ENCODE peak calls at places on chromosomes 1 and 21, in four cellular contexts. E is stomach, L is ovary, R is spleen. M is an unnamed sample. For H3K9me3, the result is how much of the 10 kb centered on the place peaks cover.

GRCh38 chr1:8604041-8604942 is 213.1 kb downstream of the RERE start:
- DNase-seq in E (no peak), L (no peak), R (no peak), M (no peak)

GRCh38 chr1:62407398-62408009 is 29.3 kb upstream of the USP1 start:
- DNase-seq in E (no peak), L (no peak), R (no peak), M (no peak)

GRCh38 chr1:201251851-201252430 is 31.4 kb upstream of the PKP1 start:
- DNase-seq in E (no peak), L (no peak), R (no peak), M (peak)

GRCh38 chr1:109885589-109885988 is 25.1 kb upstream of the CSF1 start:
- DNase-seq in E (no peak), L (no peak), R (no peak), M (no peak)

GRCh38 chr1:226639631-226640061 is 91.1 kb downstream of the STUM start:
- DNase-seq in E (no peak), L (peak), R (peak), M (no peak)

GRCh38 chr1:70922196-70922595 is 125.4 kb downstream of the PTGER3 start:
- DNase-seq in E (no peak), L (no peak), R (no peak), M (no peak)

GRCh38 chr1:94068831-94069648 is 51.9 kb downstream of the ABCA4 start:
- DNase-seq in E (peak), L (no peak), R (no peak), M (no peak)

GRCh38 chr1:55214214-55214902 is 806 bp downstream of the USP24 start:
- DNase-seq in E (peak), L (peak), R (peak), M (no peak)

GRCh38 chr1:24294228-24294672 is 24.9 kb upstream of the GRHL3 start:
- DNase-seq in E (no peak), L (peak), R (no peak), M (no peak)

GRCh38 chr1:90713741-90714509 is 3.2 kb downstream of the BARHL2 start:
- DNase-seq in E (no peak), L (no peak), R (no peak), M (peak)

GRCh38 chr21:37028579-37028978 is 22.1 kb downstream of the RIPPLY3 start:
- DNase-seq in E (no peak), L (no peak), R (no peak), M (no peak)

GRCh38 chr1:87595384-87595781 is 266.7 kb downstream of the LMO4 start:
- DNase-seq in E (no peak), L (no peak), R (no peak), M (no peak)

GRCh38 chr1:92486251-92487077 is at the start of gene GFI1:
- DNase-seq in E (peak), L (no peak), R (peak), M (no peak)

GRCh38 chr1:171310661-171311087 is 3.3 kb upstream of the FMO4 start:
- DNase-seq in E (no peak), L (no peak), R (no peak), M (peak)

GRCh38 chr1:5768014-5768413 is 224.2 kb downstream of the NPHP4 start:
- DNase-seq in E (no peak), L (no peak), R (peak), M (no peak)

GRCh38 chr1:203163891-203164635 is 11.6 kb downstream of the MYBPH start:
- DNase-seq in E (no peak), L (no peak), R (no peak), M (no peak)

GRCh38 chr21:34333150-34333739 is 30.6 kb upstream of the KCNE2 start:
- DNase-seq in E (no peak), L (no peak), R (no peak), M (no peak)

GRCh38 chr21:38277501-38278111 is 20.8 kb downstream of the KCNJ15 start:
- DNase-seq in E (no peak), L (peak), R (no peak), M (no peak)

GRCh38 chr1:37513795-37514349 is 694 bp downstream of the MEAF6 start:
- DNase-seq in E (peak), L (peak), R (peak), M (no peak)

GRCh38 chr1:21909787-21910503 is 27.2 kb downstream of the HSPG2 start:
- DNase-seq in E (no peak), L (peak), R (no peak), M (no peak)

GRCh38 chr1:229340496-229340895 is 2.4 kb downstream of the CCSAP start:
- DNase-seq in E (no peak), L (no peak), R (no peak), M (no peak)

GRCh38 chr1:181442181-181442525 is 41.2 kb upstream of the CACNA1E start:
- DNase-seq in E (no peak), L (no peak), R (no peak), M (no peak)
- H3K9me3 ChIP-seq in E (under half), L (under half), R (under half), M (under half)

DNA sequence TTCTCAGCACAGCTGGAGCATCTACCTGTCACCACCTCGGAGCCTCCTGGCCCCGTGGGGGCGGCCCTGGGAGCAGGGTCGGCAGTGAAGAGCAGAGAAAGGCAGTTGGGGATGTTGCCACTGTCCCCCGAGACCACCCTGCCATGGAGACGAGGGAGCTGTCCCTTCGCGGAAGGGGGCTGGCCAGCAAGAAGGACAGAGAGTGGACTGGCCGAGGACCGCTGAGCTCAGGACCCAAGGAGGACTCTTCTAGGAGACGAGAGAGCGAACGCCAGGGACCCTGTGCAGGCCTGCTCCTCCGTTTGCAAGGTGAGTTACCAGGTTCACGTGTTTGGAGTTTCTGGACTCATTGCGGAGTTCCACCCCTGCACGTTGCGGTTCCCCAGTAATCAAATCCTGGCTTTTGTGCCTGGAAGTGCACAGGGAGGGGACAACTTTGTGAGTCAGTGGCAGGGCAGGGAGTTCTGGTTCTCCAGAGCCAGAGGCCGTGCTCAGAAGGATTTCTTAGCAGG is 5.6 kb upstream of the POFUT2 start:
- DNase-seq in E (peak), L (peak), R (no peak), M (no peak)
- TF ChIP-seq POLR2A in E (no peak), L (no peak), R (no peak), M (no peak)

DNA sequence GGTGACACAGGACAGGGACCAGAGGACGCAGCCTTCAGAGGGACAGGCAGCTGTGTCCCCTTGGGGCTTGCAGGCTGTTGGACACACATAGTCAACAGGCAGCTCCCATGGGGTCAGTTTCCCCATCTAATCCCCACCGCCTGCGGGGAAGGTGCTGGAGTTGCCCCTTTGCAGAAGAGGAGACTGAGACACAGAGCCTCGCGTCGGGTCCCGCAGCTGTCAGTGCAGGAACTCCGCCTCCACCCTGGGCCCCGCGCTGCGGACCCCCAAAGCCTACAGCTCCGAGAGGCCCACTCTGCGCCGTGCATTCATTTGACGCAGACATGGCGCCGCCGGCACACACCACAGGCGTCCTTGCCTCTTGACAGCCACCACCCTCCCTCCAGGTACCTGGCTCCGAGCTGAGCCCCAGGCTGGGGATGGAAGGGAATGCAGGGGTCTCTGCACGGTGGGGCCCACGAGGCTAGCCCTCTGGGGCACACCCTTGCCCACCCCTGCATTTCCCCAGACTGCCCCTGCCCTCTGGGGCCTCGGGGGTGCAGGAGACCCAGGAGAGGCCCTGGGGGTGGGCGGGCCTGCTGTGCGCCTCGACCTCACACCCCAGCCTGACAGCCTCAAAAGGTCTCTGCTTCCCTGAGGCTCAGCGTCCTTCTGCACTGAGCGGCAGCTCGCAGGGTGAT is 88.5 kb upstream of the ACTRT2 start:
- DNase-seq in E (no peak), L (no peak), R (peak), M (no peak)
- H3K9me3 ChIP-seq in E (under half), L (under half), R (under half), M (under half)

GRCh38 chr1:108747128-108747827 is 804 bp downstream of the STXBP3 start:
- DNase-seq in E (peak), L (peak), R (peak), M (peak)
- TF ChIP-seq POLR2A in E (peak), L (peak), R (no peak), M (peak)

GRCh38 chr1:76607712-76608111 is 259.6 kb upstream of the ST6GALNAC5 start:
- DNase-seq in E (no peak), L (no peak), R (no peak), M (no peak)

GRCh38 chr1:76611782-76612445 is 255.4 kb upstream of the ST6GALNAC5 start:
- DNase-seq in E (no peak), L (no peak), R (no peak), M (no peak)
- H3K9me3 ChIP-seq in E (under half), L (under half), R (under half), M (under half)

GRCh38 chr1:44776749-44777068 is 1.4 kb downstream of the RPS8 start:
- DNase-seq in E (no peak), L (no peak), R (peak), M (no peak)

GRCh38 chr1:44777547-44777946 is 2.2 kb downstream of the RPS8 start:
- DNase-seq in E (no peak), L (no peak), R (peak), M (no peak)

GRCh38 chr1:44780583-44781121 is 5.3 kb downstream of the RPS8 start:
- DNase-seq in E (no peak), L (no peak), R (peak), M (no peak)

GRCh38 chr1:44777969-44778635 is 2.8 kb downstream of the RPS8 start:
- DNase-seq in E (no peak), L (no peak), R (peak), M (no peak)

DNA sequence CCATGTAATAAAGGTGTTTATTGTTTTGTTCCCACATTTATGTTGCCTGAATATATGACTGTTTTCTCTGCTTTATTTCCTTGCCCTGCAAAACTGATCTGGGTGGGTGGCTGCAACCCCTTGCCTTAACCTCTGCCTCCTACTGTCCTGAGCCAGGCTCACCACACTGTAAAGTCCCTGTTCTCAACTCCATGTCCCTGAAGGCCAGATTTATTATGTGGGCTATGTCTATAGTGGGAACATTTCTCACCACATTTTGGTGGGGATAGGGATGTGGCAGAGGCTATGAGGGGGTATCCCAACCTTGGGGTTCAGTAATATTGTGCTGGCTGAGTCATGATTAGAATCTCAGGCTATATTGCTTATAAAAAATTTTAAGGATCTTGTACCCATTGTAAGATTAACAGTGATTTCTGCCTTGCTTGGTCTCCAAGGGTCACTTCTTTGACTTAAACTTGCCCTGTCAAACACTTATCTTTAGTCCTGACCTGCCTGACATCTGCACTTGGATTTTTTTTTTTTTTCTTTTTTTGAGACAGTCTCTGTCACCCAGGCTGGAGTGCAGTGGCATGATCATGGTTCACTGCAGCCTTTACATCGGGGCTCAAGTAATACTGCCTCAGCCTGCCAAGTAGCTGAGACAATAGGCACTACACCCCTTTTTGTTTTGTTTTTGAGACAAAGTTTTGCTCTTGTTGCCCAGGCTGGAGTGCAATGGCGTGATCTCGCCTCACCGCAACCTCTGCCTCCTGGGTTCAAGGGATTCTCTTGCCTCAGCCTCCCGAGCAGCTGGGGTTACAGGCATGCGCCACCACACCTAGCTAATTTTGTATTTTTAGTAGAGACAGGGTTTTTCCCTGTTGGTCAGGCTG is 3.6 kb downstream of the RPS8 start:
- DNase-seq in E (no peak), L (no peak), R (no peak), M (no peak)
- TF ChIP-seq POLR2A in E (no peak), L (no peak), R (no peak), M (no peak)

GRCh38 chr1:115810609-115811008 is 30.3 kb downstream of the NHLH2 start:
- DNase-seq in E (no peak), L (no peak), R (no peak), M (no peak)
- H3K9me3 ChIP-seq in E (under half), L (under half), R (under half), M (under half)

GRCh38 chr1:151050051-151050688 is 2.6 kb downstream of the C1orf56 start:
- DNase-seq in E (no peak), L (no peak), R (no peak), M (no peak)
- TF ChIP-seq POLR2A in E (no peak), L (no peak), R (no peak), M (no peak)

DNA sequence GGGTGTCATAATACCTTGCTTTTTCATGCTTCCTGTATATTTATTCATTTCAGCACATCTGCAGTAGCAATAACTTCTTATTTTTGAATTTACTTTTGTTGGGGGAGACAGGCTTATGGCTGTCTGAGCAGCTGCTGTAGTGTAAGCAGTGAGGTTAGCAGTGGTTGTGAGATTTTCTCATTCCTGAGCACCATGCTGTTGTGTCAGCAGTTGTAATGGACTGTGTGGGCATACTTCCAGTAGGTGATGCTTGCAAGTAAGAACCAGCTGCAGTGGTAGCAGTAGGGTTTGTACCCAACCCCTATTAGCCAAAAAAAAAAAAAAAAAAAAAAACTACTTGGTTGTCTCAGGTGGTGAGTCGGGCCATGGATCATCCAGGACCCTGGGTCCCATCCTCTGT is 311.6 kb downstream of the NUF2 start:
- DNase-seq in E (no peak), L (no peak), R (no peak), M (no peak)
- H3K9me3 ChIP-seq in E (under half), L (under half), R (under half), M (under half)